ENCODE peak calls at places on chromosomes 5 and 9, in nine cellular contexts. One of them, this sample, is unnamed.

GRCh38 chr9:111965566-111966019 is 69.0 kb downstream of the UGCG start:
- DNase-seq in SK-MEL-5: peak; percentile 35
- DNase-seq in fibroblast of gingiva: peak; percentile 80
- DNase-seq in RWPE1: peak; percentile 92
- DNase-seq in stromal cell of bone marrow: peak; percentile 91
- DNase-seq in EL: peak; percentile 97
- DNase-seq in T1000: peak; percentile 53
- DNase-seq in brain microvascular endothelial cell: peak; percentile 98
- DNase-seq in HT1080: peak; percentile 97
- DNase-seq in this sample: no peak

GRCh38 chr5:158832736-158833135 is 267.0 kb downstream of the EBF1 start:
- DNase-seq in brain microvascular endothelial cell: no peak
- DNase-seq in HT1080: no peak
- DNase-seq in T1000: no peak
- DNase-seq in EL: peak; percentile 34
- DNase-seq in RWPE1: no peak
- DNase-seq in stromal cell of bone marrow: peak; percentile 68
- DNase-seq in fibroblast of gingiva: peak; percentile 42
- DNase-seq in SK-MEL-5: no peak
- DNase-seq in this sample: no peak

GRCh38 chr5:129506092-129506491 is 46.0 kb downstream of the ADAMTS19 start:
- DNase-seq in EL: peak; percentile 3
- DNase-seq in stromal cell of bone marrow: peak; percentile 33
- DNase-seq in T1000: peak; percentile 5
- DNase-seq in HT1080: peak; percentile 24
- DNase-seq in SK-MEL-5: no peak
- DNase-seq in brain microvascular endothelial cell: no peak
- DNase-seq in RWPE1: no peak
- DNase-seq in fibroblast of gingiva: peak; percentile 68
- DNase-seq in this sample: no peak

GRCh38 chr5:14364576-14365472 is 216.8 kb upstream of the OTULINL start:
- DNase-seq in SK-MEL-5: peak; percentile 40
- DNase-seq in brain microvascular endothelial cell: no peak
- DNase-seq in stromal cell of bone marrow: no peak
- DNase-seq in fibroblast of gingiva: no peak
- DNase-seq in EL: no peak
- DNase-seq in T1000: no peak
- DNase-seq in RWPE1: peak; percentile 15
- DNase-seq in HT1080: no peak
- DNase-seq in this sample: no peak

GRCh38 chr5:68028131-68028727 is 187.3 kb upstream of the PIK3R1 start:
- DNase-seq in SK-MEL-5: no peak
- DNase-seq in HT1080: no peak
- DNase-seq in EL: peak; percentile 9
- DNase-seq in brain microvascular endothelial cell: no peak
- DNase-seq in T1000: no peak
- DNase-seq in stromal cell of bone marrow: no peak
- DNase-seq in RWPE1: no peak
- DNase-seq in fibroblast of gingiva: no peak
- DNase-seq in this sample: no peak

GRCh38 chr5:2906302-2907090 is 155.0 kb upstream of the IRX2 start:
- DNase-seq in stromal cell of bone marrow: no peak
- DNase-seq in fibroblast of gingiva: no peak
- DNase-seq in HT1080: no peak
- DNase-seq in brain microvascular endothelial cell: no peak
- DNase-seq in T1000: no peak
- DNase-seq in SK-MEL-5: no peak
- DNase-seq in RWPE1: no peak
- DNase-seq in EL: no peak
- DNase-seq in this sample: no peak

GRCh38 chr5:88049737-88050136 is 218.9 kb downstream of the TMEM161B start:
- DNase-seq in RWPE1: no peak
- DNase-seq in T1000: no peak
- DNase-seq in EL: no peak
- DNase-seq in brain microvascular endothelial cell: no peak
- DNase-seq in SK-MEL-5: no peak
- DNase-seq in fibroblast of gingiva: no peak
- DNase-seq in HT1080: no peak
- DNase-seq in stromal cell of bone marrow: no peak
- DNase-seq in this sample: no peak

GRCh38 chr5:13218518-13218917 is 726.0 kb downstream of the DNAH5 start:
- DNase-seq in T1000: no peak
- DNase-seq in SK-MEL-5: peak; percentile 71
- DNase-seq in EL: peak; percentile 4
- DNase-seq in fibroblast of gingiva: no peak
- DNase-seq in stromal cell of bone marrow: no peak
- DNase-seq in HT1080: peak; percentile 54
- DNase-seq in brain microvascular endothelial cell: no peak
- DNase-seq in RWPE1: no peak
- DNase-seq in this sample: no peak

GRCh38 chr5:125655156-125655555 is 768.1 kb upstream of the GRAMD2B start:
- DNase-seq in HT1080: no peak
- DNase-seq in stromal cell of bone marrow: no peak
- DNase-seq in SK-MEL-5: peak; percentile 5
- DNase-seq in EL: no peak
- DNase-seq in T1000: no peak
- DNase-seq in fibroblast of gingiva: no peak
- DNase-seq in brain microvascular endothelial cell: no peak
- DNase-seq in RWPE1: no peak
- DNase-seq in this sample: no peak

GRCh38 chr9:33155393-33155792 is 11.7 kb downstream of the B4GALT1 start:
- DNase-seq in brain microvascular endothelial cell: no peak
- DNase-seq in fibroblast of gingiva: no peak
- DNase-seq in RWPE1: no peak
- DNase-seq in HT1080: peak; percentile 40
- DNase-seq in SK-MEL-5: no peak
- DNase-seq in EL: peak; percentile 49
- DNase-seq in stromal cell of bone marrow: no peak
- DNase-seq in T1000: no peak
- DNase-seq in this sample: no peak

GRCh38 chr9:127393680-127394079 is 3.3 kb upstream of the SLC2A8 start:
- DNase-seq in HT1080: no peak
- DNase-seq in fibroblast of gingiva: peak; percentile 26
- DNase-seq in RWPE1: no peak
- DNase-seq in EL: no peak
- DNase-seq in brain microvascular endothelial cell: no peak
- DNase-seq in SK-MEL-5: no peak
- DNase-seq in T1000: no peak
- DNase-seq in stromal cell of bone marrow: no peak
- DNase-seq in this sample: no peak

GRCh38 chr9:81489048-81489447 is 200.3 kb downstream of the TLE1 start:
- DNase-seq in stromal cell of bone marrow: no peak
- DNase-seq in HT1080: no peak
- DNase-seq in SK-MEL-5: no peak
- DNase-seq in brain microvascular endothelial cell: peak; percentile 21
- DNase-seq in fibroblast of gingiva: no peak
- DNase-seq in T1000: no peak
- DNase-seq in RWPE1: no peak
- DNase-seq in EL: no peak
- DNase-seq in this sample: no peak

GRCh38 chr5:176743828-176744583 is 66.4 kb upstream of the UNC5A start:
- DNase-seq in EL: no peak
- DNase-seq in T1000: no peak
- DNase-seq in SK-MEL-5: no peak
- DNase-seq in fibroblast of gingiva: no peak
- DNase-seq in RWPE1: no peak
- DNase-seq in HT1080: no peak
- DNase-seq in stromal cell of bone marrow: no peak
- DNase-seq in brain microvascular endothelial cell: no peak
- DNase-seq in this sample: no peak

GRCh38 chr5:160492565-160492964 is 70.9 kb downstream of the PTTG1 start:
- DNase-seq in T1000: no peak
- DNase-seq in fibroblast of gingiva: no peak
- DNase-seq in HT1080: no peak
- DNase-seq in brain microvascular endothelial cell: no peak
- DNase-seq in RWPE1: no peak
- DNase-seq in stromal cell of bone marrow: no peak
- DNase-seq in EL: peak; percentile 43
- DNase-seq in SK-MEL-5: no peak
- DNase-seq in this sample: no peak

GRCh38 chr5:66991746-66992145 is 204.9 kb downstream of the CD180 start:
- DNase-seq in T1000: no peak
- DNase-seq in EL: no peak
- DNase-seq in stromal cell of bone marrow: no peak
- DNase-seq in HT1080: no peak
- DNase-seq in fibroblast of gingiva: no peak
- DNase-seq in RWPE1: no peak
- DNase-seq in SK-MEL-5: no peak
- DNase-seq in brain microvascular endothelial cell: no peak
- DNase-seq in this sample: no peak

GRCh38 chr5:160395111-160395510 is 4.7 kb downstream of the FAM200C start:
- DNase-seq in SK-MEL-5: peak; percentile 4
- DNase-seq in RWPE1: no peak
- DNase-seq in EL: no peak
- DNase-seq in HT1080: no peak
- DNase-seq in T1000: no peak
- DNase-seq in brain microvascular endothelial cell: no peak
- DNase-seq in fibroblast of gingiva: no peak
- DNase-seq in stromal cell of bone marrow: no peak
- DNase-seq in this sample: no peak

GRCh38 chr9:108680946-108681345 is 174.8 kb downstream of the ACTL7B start:
- DNase-seq in RWPE1: no peak
- DNase-seq in EL: no peak
- DNase-seq in brain microvascular endothelial cell: no peak
- DNase-seq in HT1080: no peak
- DNase-seq in T1000: no peak
- DNase-seq in stromal cell of bone marrow: no peak
- DNase-seq in fibroblast of gingiva: no peak
- DNase-seq in SK-MEL-5: no peak
- DNase-seq in this sample: no peak

GRCh38 chr5:125582358-125582757 is 835.9 kb upstream of the ZNF608 start:
- DNase-seq in EL: no peak
- DNase-seq in HT1080: no peak
- DNase-seq in brain microvascular endothelial cell: no peak
- DNase-seq in fibroblast of gingiva: peak; percentile 74
- DNase-seq in stromal cell of bone marrow: peak; percentile 58
- DNase-seq in SK-MEL-5: no peak
- DNase-seq in RWPE1: no peak
- DNase-seq in T1000: no peak
- DNase-seq in this sample: no peak

GRCh38 chr5:169511708-169512107 is 71.9 kb upstream of the SPDL1 start:
- DNase-seq in HT1080: no peak
- DNase-seq in stromal cell of bone marrow: no peak
- DNase-seq in brain microvascular endothelial cell: no peak
- DNase-seq in fibroblast of gingiva: no peak
- DNase-seq in T1000: no peak
- DNase-seq in EL: no peak
- DNase-seq in RWPE1: no peak
- DNase-seq in SK-MEL-5: no peak
- DNase-seq in this sample: no peak

GRCh38 chr9:127758843-127759242 is 19.6 kb downstream of the SH2D3C start:
- DNase-seq in stromal cell of bone marrow: no peak
- DNase-seq in SK-MEL-5: no peak
- DNase-seq in T1000: no peak
- DNase-seq in fibroblast of gingiva: no peak
- DNase-seq in EL: no peak
- DNase-seq in HT1080: no peak
- DNase-seq in brain microvascular endothelial cell: no peak
- DNase-seq in RWPE1: no peak
- DNase-seq in this sample: no peak

GRCh38 chr5:135229679-135230132 is 169.3 kb downstream of the MACROH2A1 start:
- DNase-seq in fibroblast of gingiva: no peak
- DNase-seq in T1000: no peak
- DNase-seq in SK-MEL-5: no peak
- DNase-seq in RWPE1: no peak
- DNase-seq in brain microvascular endothelial cell: no peak
- DNase-seq in EL: no peak
- DNase-seq in HT1080: no peak
- DNase-seq in stromal cell of bone marrow: no peak
- DNase-seq in this sample: no peak

GRCh38 chr9:91395553-91396470 is 27.8 kb downstream of the NFIL3 start:
- DNase-seq in T1000: no peak
- DNase-seq in RWPE1: peak; percentile 85
- DNase-seq in EL: peak; percentile 88
- DNase-seq in brain microvascular endothelial cell: peak; percentile 59
- DNase-seq in HT1080: peak; percentile 82
- DNase-seq in fibroblast of gingiva: peak; percentile 84
- DNase-seq in stromal cell of bone marrow: peak; percentile 50
- DNase-seq in SK-MEL-5: peak; percentile 60
- DNase-seq in this sample: peak; percentile 42

GRCh38 chr9:116234091-116234490 is 80.5 kb downstream of the PAPPA start:
- DNase-seq in fibroblast of gingiva: peak; percentile 87
- DNase-seq in EL: peak; percentile 99
- DNase-seq in T1000: peak; percentile 78
- DNase-seq in SK-MEL-5: peak; percentile 15
- DNase-seq in stromal cell of bone marrow: peak; percentile 91
- DNase-seq in brain microvascular endothelial cell: peak; percentile 97
- DNase-seq in HT1080: peak; percentile 97
- DNase-seq in RWPE1: peak; percentile 18
- DNase-seq in this sample: peak; percentile 95

GRCh38 chr5:195401-196160 is 4.3 kb downstream of the LRRC14B start:
- DNase-seq in brain microvascular endothelial cell: no peak
- DNase-seq in fibroblast of gingiva: no peak
- DNase-seq in RWPE1: no peak
- DNase-seq in T1000: no peak
- DNase-seq in HT1080: no peak
- DNase-seq in SK-MEL-5: peak; percentile 15
- DNase-seq in EL: no peak
- DNase-seq in stromal cell of bone marrow: no peak
- DNase-seq in this sample: no peak

GRCh38 chr9:93601063-93601462 is 24.7 kb downstream of the PHF2 start:
- DNase-seq in SK-MEL-5: no peak
- DNase-seq in fibroblast of gingiva: no peak
- DNase-seq in HT1080: no peak
- DNase-seq in T1000: no peak
- DNase-seq in EL: no peak
- DNase-seq in brain microvascular endothelial cell: no peak
- DNase-seq in RWPE1: no peak
- DNase-seq in stromal cell of bone marrow: no peak
- DNase-seq in this sample: no peak

GRCh38 chr5:68515514-68515913 is 300.0 kb downstream of the PIK3R1 start:
- DNase-seq in EL: no peak
- DNase-seq in RWPE1: no peak
- DNase-seq in T1000: no peak
- DNase-seq in brain microvascular endothelial cell: no peak
- DNase-seq in HT1080: no peak
- DNase-seq in SK-MEL-5: no peak
- DNase-seq in fibroblast of gingiva: no peak
- DNase-seq in stromal cell of bone marrow: no peak
- DNase-seq in this sample: no peak

GRCh38 chr9:115289757-115290208 is 171.8 kb upstream of the TNC start:
- DNase-seq in RWPE1: no peak
- DNase-seq in HT1080: peak; percentile 82
- DNase-seq in SK-MEL-5: no peak
- DNase-seq in T1000: no peak
- DNase-seq in stromal cell of bone marrow: no peak
- DNase-seq in EL: peak; percentile 92
- DNase-seq in brain microvascular endothelial cell: peak; percentile 85
- DNase-seq in fibroblast of gingiva: no peak
- DNase-seq in this sample: peak; percentile 94

GRCh38 chr5:96259211-96259772 is 173.8 kb downstream of the PCSK1 start:
- DNase-seq in brain microvascular endothelial cell: no peak
- DNase-seq in HT1080: peak; percentile 87
- DNase-seq in stromal cell of bone marrow: no peak
- DNase-seq in RWPE1: peak; percentile 62
- DNase-seq in fibroblast of gingiva: peak; percentile 80
- DNase-seq in SK-MEL-5: no peak
- DNase-seq in EL: peak; percentile 70
- DNase-seq in T1000: no peak
- DNase-seq in this sample: peak; percentile 9

GRCh38 chr9:3972687-3973086 is 327.2 kb downstream of the GLIS3 start:
- DNase-seq in RWPE1: no peak
- DNase-seq in stromal cell of bone marrow: no peak
- DNase-seq in EL: no peak
- DNase-seq in brain microvascular endothelial cell: no peak
- DNase-seq in SK-MEL-5: no peak
- DNase-seq in HT1080: no peak
- DNase-seq in fibroblast of gingiva: no peak
- DNase-seq in T1000: no peak
- DNase-seq in this sample: no peak

This sample was measured in A673.